ENCODE peak calls at places on chromosomes 3 and 15, in five cellular contexts. P is sigmoid colon, D is IMR-90, K is upper lobe of right lung, Q is lower lobe of right lung. J is an unnamed sample.

GRCh38 chr3:148126962-148127361 is 570.7 kb upstream of the AGTR1 start:
- DNase-seq in K (no peak), Q (no peak), D (no peak), P (no peak), J (no peak)

GRCh38 chr3:46585799-46586693 is 19.9 kb upstream of the LRRC2 start:
- DNase-seq in Q (no peak), D (no peak), P (no peak), K (no peak), J (no peak)

GRCh38 chr3:176872771-176873209 is 324.5 kb downstream of the TBL1XR1 start:
- DNase-seq in Q (no peak), P (no peak), D (peak), K (no peak), J (peak)

GRCh38 chr3:127775398-127776109 is 46.8 kb downstream of the MGLL start:
- DNase-seq in P (peak), K (peak), Q (no peak), D (peak), J (peak)

GRCh38 chr3:161598639-161599038 is 102.0 kb downstream of the OTOL1 start:
- DNase-seq in K (no peak), Q (no peak), D (no peak), P (no peak), J (no peak)

GRCh38 chr3:138944842-138945645 is 1.9 kb downstream of the FOXL2 start:
- DNase-seq in K (no peak), D (no peak), P (no peak), Q (no peak), J (no peak)

GRCh38 chr3:64575211-64575844 is 112.5 kb downstream of the ADAMTS9 start:
- DNase-seq in Q (no peak), P (no peak), D (peak), K (no peak), J (peak)

GRCh38 chr15:63018639-63019038 is 23.9 kb upstream of the TPM1 start:
- DNase-seq in P (no peak), Q (no peak), D (peak), K (no peak), J (peak)

GRCh38 chr3:13045904-13046568 is 27.2 kb downstream of the IQSEC1 start:
- DNase-seq in K (no peak), D (no peak), Q (peak), P (no peak), J (no peak)

GRCh38 chr3:98599647-98600411 is 6.4 kb upstream of the CPOX start:
- DNase-seq in P (no peak), Q (no peak), D (no peak), K (no peak), J (peak)

GRCh38 chr3:36650271-36650671 is 114.1 kb downstream of the DCLK3 start:
- DNase-seq in K (no peak), D (peak), Q (no peak), P (no peak), J (no peak)

GRCh38 chr3:36447063-36447462 is 66.8 kb downstream of the STAC start:
- DNase-seq in Q (no peak), P (no peak), K (no peak), D (no peak), J (peak)

GRCh38 chr15:79811406-79812405 is 85.1 kb downstream of the MTHFS start:
- DNase-seq in D (peak), K (peak), P (peak), Q (peak), J (peak)

GRCh38 chr3:48656841-48657281 is 5.8 kb downstream of the CELSR3 start:
- DNase-seq in P (no peak), Q (no peak), D (no peak), K (no peak), J (no peak)

GRCh38 chr3:19539488-19540395 is 391.4 kb downstream of the KCNH8 start:
- DNase-seq in K (no peak), P (no peak), D (no peak), Q (no peak), J (no peak)

GRCh38 chr15:27028836-27029482 is 58.0 kb downstream of the GABRG3 start:
- DNase-seq in K (no peak), Q (no peak), P (no peak), D (no peak), J (no peak)

GRCh38 chr3:70824078-70824477 is 511.6 kb upstream of the MDFIC2 start:
- DNase-seq in D (peak), P (no peak), Q (no peak), K (no peak), J (peak)

GRCh38 chr3:70823622-70824021 is 511.2 kb upstream of the MDFIC2 start:
- DNase-seq in P (no peak), D (no peak), K (no peak), Q (no peak), J (no peak)

GRCh38 chr3:70824785-70825184 is 512.3 kb upstream of the MDFIC2 start:
- DNase-seq in P (no peak), Q (no peak), D (peak), K (no peak), J (peak)

GRCh38 chr3:70821602-70822001 is 509.2 kb upstream of the MDFIC2 start:
- DNase-seq in Q (no peak), D (no peak), K (no peak), P (no peak), J (no peak)

GRCh38 chr3:70822777-70823176 is 510.3 kb upstream of the MDFIC2 start:
- DNase-seq in D (no peak), P (no peak), Q (no peak), K (no peak), J (no peak)
- H3K4me3 ChIP-seq in D (no peak), P (no peak), Q (no peak), K (no peak), J (no peak)

DNA sequence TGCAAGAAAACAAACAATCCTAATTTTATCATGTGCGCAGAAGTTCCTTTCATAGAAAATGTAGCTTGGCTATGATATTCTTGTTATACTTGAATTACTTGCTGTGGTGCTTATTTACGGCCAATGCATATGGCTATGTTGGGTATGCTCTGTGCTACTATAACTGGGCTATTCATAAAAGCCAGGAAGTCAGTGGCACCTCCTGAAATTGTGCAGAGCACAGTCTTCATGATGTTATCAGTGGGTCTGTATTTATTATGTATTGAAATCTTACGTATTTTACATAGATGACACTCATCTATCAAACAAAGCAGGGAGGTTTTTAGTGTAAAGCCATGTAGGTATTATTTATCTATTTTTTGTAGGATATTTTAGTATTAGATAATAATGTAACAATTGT is 196.5 kb upstream of the NAALADL2 start:
- DNase-seq in P (no peak), K (no peak), Q (no peak), D (no peak), J (no peak)
- TF ChIP-seq CTCF in P (no peak), K (no peak), Q (no peak), D (no peak), J (no peak)

GRCh38 chr3:195209836-195210551 is 61.0 kb downstream of the XXYLT1 start:
- DNase-seq in K (peak), D (peak), Q (no peak), P (peak), J (peak)
- H3K4me3 ChIP-seq in K (peak), D (no peak), Q (peak), P (no peak), J (peak)

DNA sequence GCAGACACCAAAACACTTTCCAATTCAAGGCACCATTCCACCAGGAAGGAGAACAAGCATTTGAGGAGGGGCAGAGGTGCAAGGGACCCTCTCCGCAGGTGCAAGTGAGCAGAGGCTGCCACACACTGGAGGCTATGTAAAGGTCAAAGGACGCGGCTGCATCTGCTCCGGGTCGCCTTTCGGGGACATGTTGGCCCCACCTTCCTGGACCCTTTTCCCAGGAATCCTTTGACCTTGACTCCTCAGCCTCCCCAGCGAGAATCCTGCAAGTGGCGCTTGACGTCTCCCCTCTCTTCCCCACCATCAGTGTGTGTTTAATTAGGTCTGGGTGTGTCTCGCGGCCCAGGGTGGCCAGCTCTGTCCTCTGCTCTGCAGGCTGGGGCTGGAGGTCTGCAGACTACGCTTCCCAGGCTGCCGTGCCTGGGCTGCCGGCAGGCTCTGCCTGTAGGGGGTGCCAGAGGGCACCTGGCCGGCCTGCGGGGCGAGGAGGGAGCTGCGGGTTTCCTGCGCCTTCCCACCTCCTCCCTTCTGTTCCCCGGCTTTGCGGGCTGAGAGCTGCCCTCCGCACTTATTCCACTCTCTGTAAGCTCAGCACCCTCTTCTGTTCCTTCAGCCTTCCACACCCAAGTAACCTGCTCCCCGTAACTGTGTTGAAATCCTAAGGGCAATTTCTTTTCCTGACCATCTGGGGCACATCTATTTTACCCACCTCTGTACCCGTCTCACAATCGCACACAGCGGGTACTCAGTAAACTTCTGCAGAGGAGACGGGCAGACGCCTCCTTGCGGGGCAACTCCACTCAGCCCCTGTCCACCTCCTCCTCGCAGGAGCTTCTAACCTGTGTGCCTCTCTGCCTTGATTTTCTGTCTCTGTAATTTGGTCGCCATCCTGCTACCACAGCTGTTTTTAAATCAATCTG is 129.8 kb downstream of the NSMCE3 start:
- DNase-seq in P (no peak), Q (no peak), K (peak), D (peak), J (peak)
- TF ChIP-seq CTCF in P (peak), Q (peak), K (peak), D (peak), J (peak)

GRCh38 chr3:192918275-192918588 is 576 bp upstream of the MB21D2 start:
- DNase-seq in D (no peak), P (no peak), K (no peak), Q (no peak), J (no peak)
- H3K4me3 ChIP-seq in D (peak), P (peak), K (peak), Q (peak), J (peak)

GRCh38 chr3:160448845-160449659 is 534 bp downstream of the TRIM59 start:
- DNase-seq in D (peak), K (no peak), Q (no peak), P (peak), J (peak)

GRCh38 chr3:160447544-160447943 is 2.0 kb downstream of the TRIM59 start:
- DNase-seq in P (no peak), Q (no peak), D (peak), K (no peak), J (peak)

GRCh38 chr3:160444411-160444810 is 5.2 kb downstream of the TRIM59 start:
- DNase-seq in Q (no peak), P (no peak), K (no peak), D (no peak), J (no peak)

GRCh38 chr3:160445854-160446253 is 3.7 kb downstream of the TRIM59 start:
- DNase-seq in K (no peak), D (no peak), P (no peak), Q (no peak), J (no peak)

GRCh38 chr3:160446522-160447056 is 3.0 kb downstream of the TRIM59 start:
- DNase-seq in P (no peak), Q (no peak), K (no peak), D (no peak), J (no peak)
- TF ChIP-seq CTCF in P (no peak), Q (no peak), K (no peak), D (no peak), J (no peak)

GRCh38 chr3:58492385-58492970 is 582 bp downstream of the KCTD6 start:
- DNase-seq in P (no peak), D (no peak), K (no peak), Q (no peak), J (no peak)

GRCh38 chr3:58496206-58496605 is 4.3 kb downstream of the KCTD6 start:
- DNase-seq in D (no peak), K (no peak), P (no peak), Q (no peak), J (no peak)

GRCh38 chr3:58495101-58495500 is 3.2 kb downstream of the KCTD6 start:
- DNase-seq in Q (no peak), K (no peak), P (no peak), D (peak), J (peak)

GRCh38 chr3:58491506-58492384 is at the start of gene KCTD6:
- DNase-seq in K (peak), D (peak), P (peak), Q (peak), J (peak)

GRCh38 chr3:58494107-58494506 is 2.2 kb downstream of the KCTD6 start:
- DNase-seq in K (no peak), P (no peak), D (no peak), Q (no peak), J (no peak)
- H3K4me3 ChIP-seq in K (no peak), P (no peak), D (no peak), Q (no peak), J (no peak)

GRCh38 chr3:100634493-100635272 is 25.3 kb downstream of the ADGRG7 start:
- DNase-seq in K (no peak), P (no peak), D (peak), Q (no peak), J (peak)
- TF ChIP-seq CTCF in K (no peak), P (no peak), D (peak), Q (no peak), J (no peak)

DNA sequence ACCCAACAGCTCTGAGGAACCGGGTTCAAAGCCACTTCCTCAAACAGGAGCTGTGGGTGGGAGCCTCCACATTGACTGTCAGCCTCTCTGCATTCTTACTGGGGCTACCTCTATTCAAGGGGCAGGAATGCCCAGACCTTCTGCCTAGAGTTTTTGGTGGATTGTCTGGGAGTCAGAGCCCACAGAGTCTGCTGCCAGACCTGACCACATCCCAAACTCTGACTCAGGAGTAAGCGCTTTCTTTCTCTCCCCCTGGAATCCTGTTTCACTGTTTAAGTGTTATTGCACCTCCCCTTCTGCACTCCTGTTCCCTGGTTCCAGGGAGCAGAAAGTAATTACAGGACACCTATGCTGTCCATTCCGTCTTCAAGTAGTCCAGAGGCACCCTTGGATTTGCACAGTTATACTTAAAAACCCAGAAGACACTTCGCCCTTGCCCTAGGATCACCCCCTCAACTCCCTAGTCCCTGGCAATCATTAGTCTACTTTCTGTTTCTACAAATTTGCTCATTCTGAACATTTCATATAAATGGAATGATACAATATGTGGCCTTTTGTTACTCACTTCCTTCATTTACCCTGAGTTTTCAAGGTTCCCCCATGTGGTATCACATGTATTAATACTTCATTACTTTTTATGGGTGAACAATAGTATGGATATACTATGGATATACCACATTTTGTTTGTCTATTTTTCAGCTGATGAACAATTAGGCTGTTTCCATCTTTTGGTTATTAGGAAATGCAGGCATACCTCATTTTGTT is 37.9 kb upstream of the TJP1 start:
- DNase-seq in D (peak), P (no peak), Q (no peak), K (no peak), J (peak)
- H3K4me3 ChIP-seq in D (no peak), P (no peak), Q (no peak), K (no peak), J (no peak)

GRCh38 chr15:83207622-83208356 is at the start of gene HDGFL3:
- DNase-seq in Q (peak), D (peak), P (peak), K (peak), J (peak)
- TF ChIP-seq CTCF in Q (no peak), D (no peak), P (no peak), K (no peak), J (no peak)